ENCODE peak calls at places on chromosomes 12 and 14, in ten cellular contexts. K, W, M, O, C, V, Q, U, T and B are unnamed samples.

GRCh38 chr12:82746668-82747067 is 60.0 kb downstream of the TMTC2 start:
- DNase-seq in V (no peak), W (no peak), Q (no peak), C (no peak), T (peak; percentile 25), U (no peak), O (no peak), K (no peak), M (no peak), B (no peak)

GRCh38 chr14:72714094-72714493 is 179.8 kb downstream of the DPF3 start:
- DNase-seq in W (no peak), Q (no peak), V (no peak), U (peak; percentile 24), O (no peak), K (no peak), T (no peak), M (no peak), C (no peak), B (no peak)

GRCh38 chr12:27911397-27911796 is 61.1 kb downstream of the PTHLH start:
- DNase-seq in V (no peak), T (no peak), W (no peak), C (no peak), M (no peak), K (no peak), Q (no peak), O (no peak), U (no peak), B (no peak)

GRCh38 chr12:45670339-45671065 is 59.0 kb upstream of the ARID2 start:
- DNase-seq in U (no peak), M (no peak), W (no peak), T (peak; percentile 14), K (peak; percentile 29), V (no peak), O (no peak), C (no peak), Q (no peak), B (no peak)

GRCh38 chr14:54127526-54127925 is 170.9 kb upstream of the BMP4 start:
- DNase-seq in Q (no peak), U (no peak), O (no peak), V (no peak), M (no peak), W (no peak), T (peak; percentile 67), K (peak; percentile 34), C (no peak), B (no peak)

GRCh38 chr14:100696590-100696989 is 30.1 kb upstream of the DLK1 start:
- DNase-seq in U (no peak), V (peak; percentile 36), C (no peak), Q (no peak), M (no peak), W (no peak), O (no peak), T (peak; percentile 21), K (no peak), B (no peak)

GRCh38 chr14:73752297-73752992 is 38.3 kb upstream of the PNMA1 start:
- DNase-seq in C (peak; percentile 12), M (no peak), K (peak; percentile 66), O (no peak), T (peak; percentile 61), Q (no peak), V (no peak), W (no peak), U (peak; percentile 81), B (no peak)

GRCh38 chr14:68020999-68021663 is 201.6 kb downstream of the RAD51B start:
- DNase-seq in W (no peak), Q (no peak), U (no peak), K (no peak), C (peak; percentile 85), O (no peak), V (no peak), M (no peak), T (peak; percentile 76), B (no peak)

GRCh38 chr12:13465641-13466040 is 269.1 kb downstream of the EMP1 start:
- DNase-seq in Q (no peak), O (no peak), C (no peak), V (no peak), T (no peak), M (no peak), W (no peak), U (no peak), K (no peak), B (no peak)